ENCODE peak calls at places on chromosomes 7 and 10, in five cellular contexts. H, K, M, P and I are unnamed samples.

GRCh38 chr10:99924451-99924850 is 85.3 kb downstream of the DNMBP start:
- DNase-seq in H (no peak), K (no peak), M (no peak), P (no peak), I (no peak)

GRCh38 chr7:29369909-29370488 is 175.4 kb downstream of the CHN2 start:
- DNase-seq in H (no peak), K (no peak), M (no peak), P (no peak), I (no peak)

GRCh38 chr10:14884082-14884481 is 5.4 kb downstream of the SUV39H2 start:
- DNase-seq in H (no peak), K (no peak), M (no peak), P (no peak), I (no peak)

GRCh38 chr10:128766915-128767314 is 640.7 kb upstream of the MKI67 start:
- DNase-seq in H (no peak), K (no peak), M (no peak), P (no peak), I (no peak)

GRCh38 chr7:152760384-152761115 is 998 bp downstream of the ACTR3B start:
- DNase-seq in H (no peak), K (peak; percentile 7), M (no peak), P (no peak), I (no peak)

GRCh38 chr7:64307254-64308018 is 6.3 kb upstream of the ZNF736 start:
- DNase-seq in H (peak; percentile 94), K (peak; percentile 90), M (peak; percentile 86), P (peak; percentile 45), I (peak; percentile 92)

GRCh38 chr10:65143723-65144122 is 1622.5 kb downstream of the REEP3 start:
- DNase-seq in H (no peak), K (no peak), M (no peak), P (no peak), I (no peak)

GRCh38 chr7:139597028-139597427 is 73.5 kb downstream of the CLEC2L start:
- DNase-seq in H (no peak), K (no peak), M (no peak), P (no peak), I (no peak)

GRCh38 chr10:6297951-6298381 is 95.2 kb downstream of the PFKFB3 start:
- DNase-seq in H (no peak), K (no peak), M (no peak), P (no peak), I (no peak)